ENCODE peak calls at places on chromosomes 11 and 22, in nine cellular contexts. C is hypothalamus; Q is stimulated activated CD4-positive, alpha-beta T cell treated with anti-CD3 and anti-CD28 coated beads, TNF-alpha, amount 100 ng/mL, for 24 hours; Z is AG04449; G is NCI-H2171; B is left ventricle myocardium superior; S is LHCN-M2; U is C1 segment of cervical spinal cord; P is mesenchymal stem cell. J is an unnamed sample.

GRCh38 chr11:67700141-67700540 is 25.7 kb upstream of the ALDH3B2 start:
- DNase-seq in C (no peak), Q (no peak), Z (no peak), G (no peak), B (no peak), S (no peak), U (no peak), P (no peak), J (no peak)

GRCh38 chr11:32210601-32211000 is 119.7 kb downstream of the RCN1 start:
- DNase-seq in C (no peak), Q (no peak), Z (peak; percentile 19), G (no peak), B (no peak), S (peak; percentile 53), U (no peak), P (peak; percentile 1), J (no peak)

GRCh38 chr11:69614085-69614484 is 26.9 kb upstream of the CCND1 start:
- DNase-seq in C (no peak), Q (no peak), Z (no peak), G (no peak), B (no peak), S (no peak), U (no peak), P (no peak), J (no peak)

GRCh38 chr11:66231561-66231960 is 36.9 kb upstream of the RAB1B start:
- DNase-seq in C (no peak), Q (no peak), Z (no peak), G (no peak), B (no peak), S (no peak), U (no peak), P (no peak), J (peak; percentile 79)

GRCh38 chr11:29438815-29439214 is 578.0 kb downstream of the KCNA4 start:
- DNase-seq in C (no peak), Q (no peak), Z (no peak), G (no peak), B (no peak), S (no peak), U (no peak), P (no peak), J (no peak)

GRCh38 chr11:111105566-111105965 is 140.0 kb upstream of the POU2AF2 start:
- DNase-seq in C (no peak), Q (no peak), Z (no peak), G (no peak), B (no peak), S (no peak), U (no peak), P (no peak), J (no peak)

GRCh38 chr11:86162257-86162656 is 82.3 kb upstream of the EED start:
- DNase-seq in C (no peak), Q (no peak), Z (no peak), G (no peak), B (peak; percentile 46), S (peak; percentile 90), U (no peak), P (peak; percentile 87), J (no peak)

GRCh38 chr11:61138940-61139339 is 22.3 kb downstream of the VPS37C start:
- DNase-seq in C (no peak), Q (no peak), Z (peak; percentile 70), G (no peak), B (no peak), S (peak; percentile 95), U (no peak), P (peak; percentile 70), J (peak; percentile 41)

GRCh38 chr11:122422707-122423106 is 232.8 kb upstream of the UBASH3B start:
- DNase-seq in C (no peak), Q (no peak), Z (no peak), G (no peak), B (no peak), S (no peak), U (no peak), P (no peak), J (no peak)

GRCh38 chr11:59175104-59175503 is 3.2 kb downstream of the DTX4 start:
- DNase-seq in C (peak; percentile 26), Q (no peak), Z (no peak), G (no peak), B (no peak), S (no peak), U (no peak), P (no peak), J (no peak)

GRCh38 chr11:119730347-119730613 is 1.3 kb upstream of the NECTIN1 start:
- DNase-seq in C (no peak), Q (no peak), Z (no peak), G (no peak), B (no peak), S (no peak), U (no peak), P (no peak), J (no peak)

GRCh38 chr22:22425366-22425765 is 83.2 kb downstream of the ZNF280B start:
- DNase-seq in C (no peak), Q (no peak), Z (no peak), G (no peak), B (no peak), S (peak; percentile 51), U (no peak), P (no peak), J (no peak)

GRCh38 chr11:892106-892505 is 18.5 kb downstream of the CHID1 start:
- DNase-seq in C (no peak), Q (no peak), Z (no peak), G (no peak), B (no peak), S (no peak), U (no peak), P (no peak), J (no peak)

GRCh38 chr11:75518204-75518549 is 7.6 kb downstream of the GDPD5 start:
- DNase-seq in C (no peak), Q (no peak), Z (no peak), G (no peak), B (no peak), S (no peak), U (no peak), P (no peak), J (no peak)

GRCh38 chr11:73907191-73907590 is 30.4 kb downstream of the PAAF1 start:
- DNase-seq in C (no peak), Q (no peak), Z (no peak), G (no peak), B (no peak), S (peak; percentile 53), U (no peak), P (peak; percentile 20), J (no peak)

GRCh38 chr22:37801946-37802309 is 5.8 kb upstream of the GCAT start:
- DNase-seq in C (no peak), Q (no peak), Z (no peak), G (peak; percentile 80), B (no peak), S (no peak), U (no peak), P (no peak), J (peak; percentile 49)

GRCh38 chr11:94694309-94695060 is 73.7 kb upstream of the AMOTL1 start:
- DNase-seq in C (no peak), Q (no peak), Z (no peak), G (peak; percentile 82), B (peak; percentile 30), S (peak; percentile 64), U (no peak), P (no peak), J (no peak)

GRCh38 chr22:19876941-19877625 is 22.4 kb upstream of the GNB1L start:
- DNase-seq in C (no peak), Q (no peak), Z (no peak), G (no peak), B (peak; percentile 21), S (no peak), U (no peak), P (no peak), J (no peak)

GRCh38 chr11:114482114-114482513 is 42.8 kb downstream of the REXO2 start:
- DNase-seq in C (no peak), Q (no peak), Z (no peak), G (no peak), B (no peak), S (no peak), U (no peak), P (peak; percentile 32), J (no peak)

GRCh38 chr11:42552786-42553185 is 759.0 kb upstream of the API5 start:
- DNase-seq in C (no peak), Q (no peak), Z (no peak), G (no peak), B (peak; percentile 15), S (no peak), U (no peak), P (no peak), J (no peak)

GRCh38 chr11:75233688-75234295 is 6.8 kb upstream of the TPBGL start:
- DNase-seq in C (no peak), Q (no peak), Z (no peak), G (no peak), B (no peak), S (peak; percentile 69), U (no peak), P (peak; percentile 68), J (no peak)

GRCh38 chr11:75159081-75159953 is 8.4 kb downstream of the SLCO2B1 start:
- DNase-seq in C (no peak), Q (no peak), Z (no peak), G (no peak), B (no peak), S (no peak), U (no peak), P (no peak), J (no peak)

GRCh38 chr11:46628961-46629360 is 11.6 kb downstream of the ATG13 start:
- DNase-seq in C (no peak), Q (no peak), Z (no peak), G (no peak), B (no peak), S (no peak), U (no peak), P (no peak), J (no peak)

GRCh38 chr11:2734181-2735052 is 34.6 kb upstream of the KCNQ1OT1 start:
- DNase-seq in C (no peak), Q (no peak), Z (no peak), G (no peak), B (peak; percentile 21), S (no peak), U (no peak), P (no peak), J (no peak)

GRCh38 chr22:27515091-27515523 is 286.4 kb downstream of the MN1 start:
- DNase-seq in C (no peak), Q (no peak), Z (no peak), G (no peak), B (peak; percentile 75), S (no peak), U (no peak), P (no peak), J (no peak)

GRCh38 chr11:94504689-94505293 is 7.5 kb upstream of the C11orf97 start:
- DNase-seq in C (no peak), Q (no peak), Z (no peak), G (no peak), B (no peak), S (peak; percentile 55), U (no peak), P (peak; percentile 62), J (peak; percentile 33)

GRCh38 chr11:29280452-29280851 is 736.4 kb downstream of the KCNA4 start:
- DNase-seq in C (no peak), Q (no peak), Z (no peak), G (no peak), B (no peak), S (peak; percentile 57), U (no peak), P (no peak), J (no peak)

GRCh38 chr22:50573491-50574382 is 4.5 kb downstream of the CPT1B start:
- DNase-seq in C (no peak), Q (no peak), Z (no peak), G (no peak), B (no peak), S (no peak), U (no peak), P (no peak), J (no peak)

GRCh38 chr11:77309401-77310085 is 8.1 kb upstream of the GDPD4 start:
- DNase-seq in C (no peak), Q (no peak), Z (no peak), G (no peak), B (no peak), S (peak; percentile 36), U (no peak), P (no peak), J (no peak)

GRCh38 chr22:25716637-25717036 is 25.4 kb upstream of the MYO18B start:
- DNase-seq in C (no peak), Q (no peak), Z (no peak), G (no peak), B (no peak), S (no peak), U (no peak), P (no peak), J (no peak)

GRCh38 chr11:130798280-130798679 is 118.0 kb downstream of the SNX19 start:
- DNase-seq in C (no peak), Q (no peak), Z (peak; percentile 78), G (no peak), B (no peak), S (peak; percentile 99), U (no peak), P (peak; percentile 90), J (no peak)